ENCODE peak calls at places on chromosomes 4 and X, in eight cellular contexts. One of them, this sample, is unnamed.

GRCh38 chrX:85052636-85053343 is 49.1 kb downstream of the APOOL start:
- DNase-seq in GM12892: no peak
- DNase-seq in IMR-90: peak; percentile 86
- DNase-seq in lower leg skin: no peak
- DNase-seq in suprapubic skin: no peak
- DNase-seq in A549: peak; percentile 26
- DNase-seq in heart left ventricle: no peak
- DNase-seq in gastrocnemius medialis: no peak
- DNase-seq in this sample: no peak

GRCh38 chr4:129092636-129093172 is 635 bp downstream of the SCLT1 start:
- DNase-seq in lower leg skin: no peak
- DNase-seq in IMR-90: peak; percentile 28
- DNase-seq in gastrocnemius medialis: no peak
- DNase-seq in suprapubic skin: no peak
- DNase-seq in A549: no peak
- DNase-seq in heart left ventricle: no peak
- DNase-seq in GM12892: no peak
- DNase-seq in this sample: no peak

GRCh38 chrX:74534569-74535038 is 79.8 kb downstream of the RLIM start:
- DNase-seq in suprapubic skin: no peak
- DNase-seq in A549: no peak
- DNase-seq in IMR-90: peak; percentile 53
- DNase-seq in heart left ventricle: no peak
- DNase-seq in GM12892: no peak
- DNase-seq in gastrocnemius medialis: no peak
- DNase-seq in lower leg skin: no peak
- DNase-seq in this sample: peak; percentile 58

GRCh38 chr4:23930750-23931488 is 41.1 kb upstream of the PPARGC1A start:
- DNase-seq in suprapubic skin: peak; percentile 90
- DNase-seq in lower leg skin: peak; percentile 95
- DNase-seq in gastrocnemius medialis: peak; percentile 97
- DNase-seq in IMR-90: no peak
- DNase-seq in A549: no peak
- DNase-seq in heart left ventricle: peak; percentile 95
- DNase-seq in GM12892: no peak
- DNase-seq in this sample: no peak

GRCh38 chr4:98508825-98509539 is 149.4 kb downstream of the TSPAN5 start:
- DNase-seq in suprapubic skin: no peak
- DNase-seq in A549: no peak
- DNase-seq in gastrocnemius medialis: no peak
- DNase-seq in heart left ventricle: no peak
- DNase-seq in GM12892: no peak
- DNase-seq in lower leg skin: no peak
- DNase-seq in IMR-90: no peak
- DNase-seq in this sample: no peak

GRCh38 chr4:24511371-24512063 is 72.8 kb downstream of the DHX15 start:
- DNase-seq in IMR-90: peak; percentile 89
- DNase-seq in GM12892: no peak
- DNase-seq in heart left ventricle: no peak
- DNase-seq in gastrocnemius medialis: no peak
- DNase-seq in lower leg skin: no peak
- DNase-seq in A549: no peak
- DNase-seq in suprapubic skin: no peak
- DNase-seq in this sample: no peak

GRCh38 chr4:89357787-89358186 is 50.2 kb upstream of the GPRIN3 start:
- DNase-seq in heart left ventricle: no peak
- DNase-seq in A549: no peak
- DNase-seq in IMR-90: no peak
- DNase-seq in gastrocnemius medialis: no peak
- DNase-seq in GM12892: no peak
- DNase-seq in suprapubic skin: no peak
- DNase-seq in lower leg skin: no peak
- DNase-seq in this sample: no peak

GRCh38 chr4:168715889-168716288 is 219.0 kb downstream of the PALLD start:
- DNase-seq in lower leg skin: no peak
- DNase-seq in heart left ventricle: no peak
- DNase-seq in A549: no peak
- DNase-seq in suprapubic skin: no peak
- DNase-seq in gastrocnemius medialis: no peak
- DNase-seq in IMR-90: no peak
- DNase-seq in GM12892: no peak
- DNase-seq in this sample: no peak

GRCh38 chr4:133910165-133910564 is 291.4 kb downstream of the PABPC4L start:
- DNase-seq in IMR-90: no peak
- DNase-seq in heart left ventricle: no peak
- DNase-seq in suprapubic skin: no peak
- DNase-seq in gastrocnemius medialis: no peak
- DNase-seq in GM12892: no peak
- DNase-seq in lower leg skin: no peak
- DNase-seq in A549: no peak
- DNase-seq in this sample: no peak

GRCh38 chr4:106287353-106287969 is 28.5 kb downstream of the TBCK start:
- DNase-seq in gastrocnemius medialis: no peak
- DNase-seq in A549: peak; percentile 80
- DNase-seq in IMR-90: peak; percentile 95
- DNase-seq in GM12892: no peak
- DNase-seq in heart left ventricle: no peak
- DNase-seq in lower leg skin: no peak
- DNase-seq in suprapubic skin: no peak
- DNase-seq in this sample: peak; percentile 1

GRCh38 chr4:80322716-80323115 is 12.8 kb upstream of the CFAP299 start:
- DNase-seq in heart left ventricle: no peak
- DNase-seq in lower leg skin: no peak
- DNase-seq in GM12892: no peak
- DNase-seq in IMR-90: peak; percentile 68
- DNase-seq in A549: no peak
- DNase-seq in gastrocnemius medialis: no peak
- DNase-seq in suprapubic skin: no peak
- DNase-seq in this sample: no peak

GRCh38 chr4:53019485-53020382 is 157.6 kb downstream of the RASL11B start:
- DNase-seq in heart left ventricle: no peak
- DNase-seq in A549: peak; percentile 63
- DNase-seq in GM12892: no peak
- DNase-seq in gastrocnemius medialis: no peak
- DNase-seq in lower leg skin: no peak
- DNase-seq in suprapubic skin: no peak
- DNase-seq in IMR-90: peak; percentile 71
- DNase-seq in this sample: peak; percentile 11

GRCh38 chrX:146224442-146224841 is 406.8 kb downstream of the SLITRK2 start:
- DNase-seq in lower leg skin: no peak
- DNase-seq in heart left ventricle: no peak
- DNase-seq in A549: no peak
- DNase-seq in GM12892: no peak
- DNase-seq in suprapubic skin: no peak
- DNase-seq in gastrocnemius medialis: no peak
- DNase-seq in IMR-90: no peak
- DNase-seq in this sample: no peak

GRCh38 chr4:185742766-185743165 is 69.2 kb downstream of the SORBS2 start:
- DNase-seq in heart left ventricle: peak; percentile 54
- DNase-seq in gastrocnemius medialis: no peak
- DNase-seq in IMR-90: no peak
- DNase-seq in suprapubic skin: no peak
- DNase-seq in GM12892: no peak
- DNase-seq in A549: no peak
- DNase-seq in lower leg skin: no peak
- DNase-seq in this sample: no peak

GRCh38 chrX:41518841-41519220 is 71.7 kb downstream of the NYX start:
- DNase-seq in IMR-90: peak; percentile 49
- DNase-seq in A549: no peak
- DNase-seq in suprapubic skin: no peak
- DNase-seq in GM12892: no peak
- DNase-seq in lower leg skin: no peak
- DNase-seq in heart left ventricle: no peak
- DNase-seq in gastrocnemius medialis: no peak
- DNase-seq in this sample: peak; percentile 7

GRCh38 chr4:158871050-158871724 is 102.4 kb downstream of the FNIP2 start:
- DNase-seq in gastrocnemius medialis: no peak
- DNase-seq in GM12892: no peak
- DNase-seq in lower leg skin: no peak
- DNase-seq in A549: no peak
- DNase-seq in suprapubic skin: no peak
- DNase-seq in heart left ventricle: no peak
- DNase-seq in IMR-90: no peak
- DNase-seq in this sample: no peak

GRCh38 chrX:74449322-74449936 is 28.1 kb downstream of the SLC16A2 start:
- DNase-seq in gastrocnemius medialis: no peak
- DNase-seq in GM12892: no peak
- DNase-seq in heart left ventricle: no peak
- DNase-seq in suprapubic skin: no peak
- DNase-seq in lower leg skin: no peak
- DNase-seq in A549: peak; percentile 7
- DNase-seq in IMR-90: peak; percentile 6
- DNase-seq in this sample: peak; percentile 6

DNA sequence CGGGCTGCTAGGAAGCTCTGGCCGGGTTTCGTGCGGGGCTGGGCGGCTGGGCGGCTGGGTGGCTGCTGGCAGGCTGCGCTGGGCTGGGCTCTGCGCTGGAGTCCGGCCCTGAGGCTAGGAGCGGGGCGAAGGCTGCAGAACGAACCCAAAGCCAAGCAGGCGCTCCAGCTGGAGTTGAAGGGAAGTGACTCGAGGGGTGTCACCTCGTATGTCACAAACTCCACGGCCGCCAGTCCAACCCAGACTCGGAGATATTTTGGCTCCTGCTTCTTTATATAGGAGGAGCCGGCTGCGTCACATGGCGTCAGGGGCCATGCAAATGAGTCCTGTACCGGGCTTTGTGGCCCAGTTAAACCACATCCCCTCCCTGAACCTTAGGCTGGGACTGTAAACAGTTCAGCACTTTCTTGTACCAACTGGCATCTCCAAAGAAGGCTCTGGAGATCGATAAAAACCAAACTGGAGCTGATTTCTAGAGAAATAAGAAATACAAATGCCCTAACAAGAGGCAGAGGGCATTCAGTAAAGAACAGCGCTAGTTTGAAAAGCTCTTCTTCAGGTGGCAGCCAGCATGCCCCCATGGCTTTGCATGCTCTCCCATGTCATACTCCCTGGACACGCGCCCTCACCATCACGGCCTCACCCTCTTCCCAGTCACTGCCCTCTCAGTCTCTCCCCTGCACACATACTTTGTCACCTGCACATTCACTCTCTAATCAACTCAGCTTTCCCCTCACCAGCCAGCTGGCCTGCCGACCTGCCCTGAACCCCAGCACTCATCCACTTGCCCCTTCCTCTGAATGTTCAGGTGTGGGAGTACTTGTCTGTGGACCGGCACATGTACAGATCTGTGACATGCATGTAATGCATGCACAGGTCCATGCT is 58.5 kb downstream of the TSC22D3 start:
- DNase-seq in GM12892: peak; percentile 47
- DNase-seq in IMR-90: peak; percentile 63
- DNase-seq in gastrocnemius medialis: peak; percentile 86
- DNase-seq in suprapubic skin: peak; percentile 95
- DNase-seq in lower leg skin: peak; percentile 98
- DNase-seq in A549: peak; percentile 88
- DNase-seq in heart left ventricle: peak; percentile 87
- DNase-seq in this sample: peak; percentile 42
- TF ChIP-seq POLR2A in GM12892: peak; percentile 99
- TF ChIP-seq POLR2A in IMR-90: peak; percentile 95
- TF ChIP-seq POLR2A in gastrocnemius medialis: peak; percentile 99
- TF ChIP-seq POLR2A in suprapubic skin: peak; percentile 93
- TF ChIP-seq POLR2A in lower leg skin: no peak
- TF ChIP-seq POLR2A in A549: peak; percentile 76
- TF ChIP-seq POLR2A in heart left ventricle: peak; percentile 97
- TF ChIP-seq POLR2A in this sample: peak; percentile 89

GRCh38 chr4:76585897-76586360 is 150.9 kb downstream of the SHROOM3 start:
- DNase-seq in A549: peak; percentile 65
- DNase-seq in suprapubic skin: peak; percentile 88
- DNase-seq in GM12892: peak; percentile 36
- DNase-seq in IMR-90: no peak
- DNase-seq in lower leg skin: peak; percentile 91
- DNase-seq in gastrocnemius medialis: no peak
- DNase-seq in heart left ventricle: peak; percentile 87
- DNase-seq in this sample: peak; percentile 39
- TF ChIP-seq POLR2A in A549: no peak
- TF ChIP-seq POLR2A in suprapubic skin: no peak
- TF ChIP-seq POLR2A in GM12892: no peak
- TF ChIP-seq POLR2A in IMR-90: no peak
- TF ChIP-seq POLR2A in lower leg skin: no peak
- TF ChIP-seq POLR2A in gastrocnemius medialis: no peak
- TF ChIP-seq POLR2A in heart left ventricle: peak; percentile 38
- TF ChIP-seq POLR2A in this sample: peak; percentile 53

DNA sequence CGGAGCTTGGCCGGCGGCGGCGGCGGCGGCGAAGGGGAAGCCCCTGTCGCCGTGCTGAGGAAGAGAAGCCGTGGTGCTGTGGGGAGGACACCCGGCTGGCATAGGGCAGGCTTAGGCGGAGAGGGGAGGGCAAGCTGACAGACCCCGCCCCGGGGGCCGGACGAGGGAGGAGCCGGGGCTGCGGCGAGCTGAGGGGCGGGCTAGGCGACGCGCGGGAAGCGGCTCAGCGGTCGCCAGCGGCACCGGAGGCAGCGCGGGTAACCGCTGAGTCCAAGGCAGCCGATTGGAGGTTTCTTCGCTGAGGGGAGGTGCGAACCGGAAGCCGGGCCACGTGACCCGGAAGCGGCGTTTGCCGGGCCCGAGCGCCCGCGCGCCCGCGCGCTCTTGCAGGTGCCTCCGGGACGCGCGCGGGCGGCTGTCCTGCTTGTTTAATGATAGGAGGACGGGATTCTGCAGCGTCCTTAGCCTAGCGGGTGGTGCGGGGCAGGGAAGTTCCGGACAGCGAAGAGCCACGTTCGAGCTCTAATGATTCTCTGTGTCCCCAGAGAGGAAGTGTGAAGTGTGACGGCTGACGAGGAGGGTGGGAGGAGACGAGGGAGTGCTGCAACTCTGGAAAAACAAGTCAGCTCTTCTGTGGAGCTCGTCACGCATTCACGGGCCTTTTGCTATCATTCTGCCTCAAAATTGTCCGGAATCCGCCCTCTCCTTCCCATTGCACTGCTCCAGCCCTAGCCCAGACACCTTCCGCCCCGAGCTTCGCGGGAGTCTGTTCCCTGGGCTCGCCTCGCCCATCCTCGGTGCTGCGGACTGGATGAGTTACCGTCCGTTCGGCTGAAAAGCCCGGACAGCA is at the start of gene AP1S2:
- DNase-seq in gastrocnemius medialis: peak; percentile 85
- DNase-seq in heart left ventricle: peak; percentile 96
- DNase-seq in suprapubic skin: peak; percentile 90
- DNase-seq in GM12892: peak; percentile 75
- DNase-seq in IMR-90: peak; percentile 92
- DNase-seq in lower leg skin: peak; percentile 98
- DNase-seq in A549: peak; percentile 94
- DNase-seq in this sample: peak; percentile 27
- TF ChIP-seq POLR2A in gastrocnemius medialis: peak; percentile 82
- TF ChIP-seq POLR2A in heart left ventricle: peak; percentile 82
- TF ChIP-seq POLR2A in suprapubic skin: no peak
- TF ChIP-seq POLR2A in GM12892: peak; percentile 81
- TF ChIP-seq POLR2A in IMR-90: no peak
- TF ChIP-seq POLR2A in lower leg skin: no peak
- TF ChIP-seq POLR2A in A549: peak; percentile 59
- TF ChIP-seq POLR2A in this sample: peak; percentile 50

DNA sequence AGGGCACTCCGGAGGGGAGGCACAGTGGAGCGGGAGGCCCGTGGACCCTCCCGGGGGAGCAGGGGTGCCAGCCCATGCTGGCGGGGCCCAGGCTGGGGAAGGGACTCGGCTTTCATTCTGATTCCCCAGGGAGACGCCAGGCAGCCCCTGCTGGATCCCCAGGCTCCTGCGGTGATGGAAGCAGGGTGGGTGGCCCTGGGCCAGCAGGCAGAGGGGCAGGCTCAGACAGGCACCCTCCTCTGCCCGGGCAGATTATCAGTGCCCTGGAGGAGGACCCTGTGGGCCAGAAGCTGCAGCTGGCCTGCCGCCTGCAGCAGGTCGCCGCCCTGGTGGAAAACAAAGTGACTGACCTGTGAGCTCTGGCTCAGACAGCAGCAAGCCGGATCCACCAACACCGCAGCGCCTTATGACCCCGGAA is 2.1 kb upstream of the SRPK3 start:
- DNase-seq in IMR-90: no peak
- DNase-seq in heart left ventricle: peak; percentile 18
- DNase-seq in lower leg skin: no peak
- DNase-seq in A549: peak; percentile 25
- DNase-seq in GM12892: no peak
- DNase-seq in gastrocnemius medialis: no peak
- DNase-seq in suprapubic skin: no peak
- DNase-seq in this sample: no peak
- TF ChIP-seq POLR2A in IMR-90: no peak
- TF ChIP-seq POLR2A in heart left ventricle: no peak
- TF ChIP-seq POLR2A in lower leg skin: no peak
- TF ChIP-seq POLR2A in A549: no peak
- TF ChIP-seq POLR2A in GM12892: no peak
- TF ChIP-seq POLR2A in gastrocnemius medialis: no peak
- TF ChIP-seq POLR2A in suprapubic skin: no peak
- TF ChIP-seq POLR2A in this sample: no peak

This sample was measured in H54.